ENCODE peak calls at places on chromosomes 1 and 21, in five cellular contexts. M is GM06990, F is lower lobe of right lung, E is heart left ventricle, Z is fibroblast of lung. I is an unnamed sample.

GRCh38 chr1:225695578-225696332 is 42.8 kb upstream of the ENAH start:
- DNase-seq in M (no peak), F (no peak), E (no peak), Z (peak; percentile 80), I (no peak)

GRCh38 chr1:51264470-51264869 is 28.4 kb downstream of the RNF11 start:
- DNase-seq in M (no peak), F (no peak), E (peak; percentile 21), Z (peak; percentile 91), I (no peak)

GRCh38 chr1:84892657-84893618 is at the start of gene LPAR3:
- DNase-seq in M (no peak), F (peak; percentile 55), E (peak; percentile 34), Z (peak; percentile 29), I (peak; percentile 51)

GRCh38 chr1:53195913-53196484 is 625 bp upstream of the CPT2 start:
- DNase-seq in M (no peak), F (no peak), E (no peak), Z (no peak), I (no peak)

GRCh38 chr1:15290382-15290781 is 43.4 kb downstream of the FHAD1 start:
- DNase-seq in M (no peak), F (no peak), E (no peak), Z (peak; percentile 76), I (no peak)

GRCh38 chr1:91761303-91761721 is 124.6 kb downstream of the TGFBR3 start:
- DNase-seq in M (no peak), F (no peak), E (no peak), Z (no peak), I (no peak)

GRCh38 chr1:224205438-224205840 is 22.4 kb downstream of the DEGS1 start:
- DNase-seq in M (no peak), F (no peak), E (no peak), Z (peak; percentile 89), I (no peak)

GRCh38 chr1:51847294-51847920 is 31.1 kb downstream of the NRDC start:
- DNase-seq in M (no peak), F (no peak), E (no peak), Z (no peak), I (no peak)

GRCh38 chr1:231093158-231093922 is 53.3 kb upstream of the FAM89A start:
- DNase-seq in M (no peak), F (no peak), E (no peak), Z (peak; percentile 15), I (no peak)

GRCh38 chr1:42340093-42340492 is 5.1 kb upstream of the FOXJ3 start:
- DNase-seq in M (no peak), F (no peak), E (no peak), Z (no peak), I (peak; percentile 30)

GRCh38 chr1:202968895-202969295 is 1.8 kb upstream of the CYB5R1 start:
- DNase-seq in M (peak; percentile 53), F (peak; percentile 67), E (peak; percentile 62), Z (peak; percentile 57), I (peak; percentile 50)

GRCh38 chr1:3364983-3365382 is 89.5 kb upstream of the ARHGEF16 start:
- DNase-seq in M (no peak), F (no peak), E (no peak), Z (no peak), I (no peak)

GRCh38 chr1:228211871-228212414 is 4.1 kb downstream of the OBSCN start:
- DNase-seq in M (no peak), F (no peak), E (no peak), Z (no peak), I (no peak)

GRCh38 chr1:119647228-119647733 is 785 bp downstream of the ZNF697 start:
- DNase-seq in M (no peak), F (peak; percentile 50), E (peak; percentile 26), Z (no peak), I (no peak)

GRCh38 chr1:165632491-165632890 is 1.5 kb downstream of the MGST3 start:
- DNase-seq in M (no peak), F (no peak), E (peak; percentile 25), Z (no peak), I (no peak)

GRCh38 chr21:29372063-29372802 is 73.5 kb downstream of the BACH1 start:
- DNase-seq in M (peak; percentile 44), F (no peak), E (peak; percentile 66), Z (peak; percentile 89), I (peak; percentile 42)

GRCh38 chr1:209431813-209432442 is 151.6 kb upstream of the CAMK1G start:
- DNase-seq in M (no peak), F (no peak), E (no peak), Z (no peak), I (no peak)

GRCh38 chr1:9037476-9038337 is 11.5 kb upstream of the SLC2A7 start:
- DNase-seq in M (peak; percentile 56), F (peak; percentile 19), E (no peak), Z (no peak), I (no peak)

GRCh38 chr1:9038338-9038650 is 12.1 kb upstream of the SLC2A7 start:
- DNase-seq in M (no peak), F (peak; percentile 18), E (no peak), Z (no peak), I (no peak)

GRCh38 chr1:9040659-9041030 is 14.4 kb upstream of the SLC2A7 start:
- DNase-seq in M (no peak), F (peak; percentile 33), E (no peak), Z (no peak), I (no peak)

GRCh38 chr1:9039761-9040658 is 13.8 kb upstream of the SLC2A7 start:
- DNase-seq in M (no peak), F (peak; percentile 43), E (no peak), Z (no peak), I (no peak)

DNA sequence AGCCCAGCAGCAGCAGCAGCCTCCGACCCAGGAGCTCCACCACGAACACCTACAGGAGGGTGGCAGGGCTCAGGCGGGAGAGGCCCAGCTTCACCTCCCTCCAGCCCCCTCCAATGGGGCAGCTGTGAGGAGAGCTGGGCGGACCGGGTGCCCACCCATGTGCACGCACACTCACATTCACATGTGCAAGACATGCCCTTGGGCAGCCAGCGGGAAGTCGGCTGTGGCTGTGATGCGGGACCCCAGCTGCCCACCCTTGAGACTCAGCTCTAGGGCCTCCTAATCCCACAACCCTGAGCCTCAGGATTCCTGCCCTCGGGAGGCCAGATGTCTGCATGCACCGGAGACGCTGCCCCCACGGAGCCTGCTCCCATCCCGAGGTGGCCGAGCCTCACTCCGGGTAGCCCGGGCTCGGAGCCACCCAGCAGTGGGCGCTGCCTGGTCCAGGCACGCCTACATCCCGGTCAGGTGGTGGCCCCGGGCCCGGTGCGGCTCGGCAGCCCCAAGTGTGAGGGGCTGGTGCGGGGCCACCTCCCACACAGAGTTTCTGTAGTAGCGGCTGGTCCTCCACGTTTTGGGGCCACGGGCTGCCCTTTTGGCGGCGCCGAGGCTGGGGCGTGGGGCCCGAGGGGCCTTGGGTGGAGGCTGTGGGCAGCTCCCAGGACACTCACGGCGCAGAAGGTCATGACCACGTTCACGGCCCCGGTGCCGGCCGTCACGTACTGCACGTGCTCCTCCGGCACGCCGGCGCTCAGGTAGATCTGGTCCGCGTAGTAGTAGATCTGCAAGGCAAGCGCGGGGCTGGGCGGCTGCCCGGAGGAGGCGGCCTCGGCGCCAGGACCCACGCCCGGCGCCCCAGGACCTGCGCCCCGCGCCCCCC is 12.9 kb upstream of the SLC2A7 start:
- DNase-seq in M (no peak), F (peak; percentile 34), E (no peak), Z (no peak), I (no peak)
- H3K36me3 ChIP-seq in M (peaks cover 2% of the 10 kb centered on the region), F (no peaks in the 10 kb centered on the region), E (no peaks in the 10 kb centered on the region), Z (no peaks in the 10 kb centered on the region), I (no peaks in the 10 kb centered on the region)

GRCh38 chr1:11126544-11126943 is 26.9 kb upstream of the EXOSC10 start:
- DNase-seq in M (no peak), F (no peak), E (no peak), Z (no peak), I (no peak)

GRCh38 chr1:11130406-11130805 is 30.7 kb upstream of the EXOSC10 start:
- DNase-seq in M (no peak), F (no peak), E (no peak), Z (no peak), I (no peak)

GRCh38 chr1:11129649-11130048 is 30.0 kb upstream of the EXOSC10 start:
- DNase-seq in M (no peak), F (no peak), E (no peak), Z (no peak), I (no peak)

GRCh38 chr1:11125931-11126330 is 26.3 kb upstream of the EXOSC10 start:
- DNase-seq in M (no peak), F (no peak), E (no peak), Z (no peak), I (no peak)

DNA sequence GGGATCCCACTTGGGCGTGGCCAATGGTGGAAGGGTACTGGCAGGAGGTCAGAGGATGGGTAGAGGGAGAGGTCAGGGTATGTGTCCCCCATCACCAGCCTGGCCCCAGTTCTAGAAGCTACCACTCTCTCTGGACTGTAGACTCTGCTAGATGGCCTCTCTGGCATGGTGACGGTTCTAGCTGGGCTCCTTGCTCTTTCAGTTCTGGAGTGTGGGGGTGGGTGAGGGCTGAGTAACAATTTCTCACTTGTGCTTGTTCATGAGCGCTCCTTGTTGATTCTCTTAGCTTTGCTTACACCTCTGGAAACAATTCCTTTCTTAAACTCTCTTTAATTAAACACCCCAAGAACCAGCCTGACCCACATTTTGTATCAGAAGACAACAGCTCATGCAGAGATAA is 25.3 kb upstream of the EXOSC10 start:
- DNase-seq in M (no peak), F (no peak), E (no peak), Z (no peak), I (no peak)
- H3K36me3 ChIP-seq in M (peaks cover 39% of the 10 kb centered on the region), F (peaks cover 100% of the 10 kb centered on the region), E (peaks cover 100% of the 10 kb centered on the region), Z (peaks cover 14% of the 10 kb centered on the region), I (peaks cover 74% of the 10 kb centered on the region)

DNA sequence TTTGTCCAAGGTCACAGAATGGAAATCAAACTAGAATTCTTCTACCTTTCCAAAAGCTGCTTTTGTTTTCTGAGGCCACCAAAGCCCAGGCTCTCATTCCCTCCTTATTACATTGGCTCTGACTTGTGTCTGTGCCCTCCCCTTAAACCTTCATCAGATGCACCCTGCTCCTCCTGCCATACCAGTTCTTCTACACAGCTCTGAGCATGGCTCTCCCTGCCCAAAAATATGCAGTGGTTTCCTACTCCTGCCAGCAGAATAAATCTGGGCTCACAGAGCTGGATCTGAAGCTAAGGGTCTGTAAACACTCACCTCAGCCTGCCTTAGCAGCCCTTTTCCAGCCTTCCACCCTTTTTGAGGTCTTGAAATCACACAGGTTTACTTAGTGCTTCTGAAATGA is 55.0 kb downstream of the TTC3 start:
- DNase-seq in M (no peak), F (no peak), E (no peak), Z (no peak), I (no peak)
- H3K36me3 ChIP-seq in M (peaks cover 4% of the 10 kb centered on the region), F (peaks cover 77% of the 10 kb centered on the region), E (peaks cover 93% of the 10 kb centered on the region), Z (no peaks in the 10 kb centered on the region), I (no peaks in the 10 kb centered on the region)

DNA sequence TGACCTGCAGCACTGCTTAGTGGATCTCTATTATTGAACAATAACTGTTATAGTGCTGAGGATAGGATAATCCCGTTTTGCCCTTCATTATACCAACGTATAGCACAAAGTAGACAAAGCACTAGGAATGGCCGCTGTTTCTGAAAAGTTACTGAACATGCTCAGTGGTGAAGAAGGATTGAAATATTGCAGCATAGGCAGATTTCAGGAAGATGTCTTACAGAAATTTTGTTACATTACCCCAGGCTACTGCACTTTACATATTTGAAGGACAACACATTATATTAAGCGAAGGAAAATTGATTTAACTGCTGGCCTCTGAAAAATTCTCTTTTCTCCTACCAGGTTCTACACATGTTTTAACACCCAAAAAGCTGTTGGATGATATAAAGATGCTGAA is 48.5 kb downstream of the AKNAD1 start:
- DNase-seq in M (no peak), F (no peak), E (no peak), Z (no peak), I (no peak)
- H3K36me3 ChIP-seq in M (peaks cover 4% of the 10 kb centered on the region), F (peaks cover 82% of the 10 kb centered on the region), E (peaks cover 83% of the 10 kb centered on the region), Z (peaks cover 8% of the 10 kb centered on the region), I (no peaks in the 10 kb centered on the region)

GRCh38 chr1:81142099-81142776 is 658.5 kb upstream of the ADGRL2 start:
- DNase-seq in M (no peak), F (no peak), E (no peak), Z (peak; percentile 81), I (no peak)
- H3K36me3 ChIP-seq in M (no peaks in the 10 kb centered on the region), F (no peaks in the 10 kb centered on the region), E (no peaks in the 10 kb centered on the region), Z (no peaks in the 10 kb centered on the region), I (no peaks in the 10 kb centered on the region)